ENCODE peak calls at places on chromosome 1, in nine cellular contexts. H is HL-60; I is H9; O is activated naive CD4-positive, alpha-beta T cell; M is tibial artery; A is heart left ventricle; E is epithelial cell of prostate; S is kidney; T is left lung. L is an unnamed sample.

GRCh38 chr1:34037109-34037508 is 127.9 kb downstream of the CSMD2 start:
- DNase-seq in H (no peak), I (peak), O (no peak), M (no peak), A (no peak), E (no peak), S (no peak), T (no peak), L (no peak)

GRCh38 chr1:40722622-40723021 is 31.1 kb downstream of the NFYC start:
- DNase-seq in H (no peak), I (no peak), O (no peak), M (no peak), A (no peak), E (no peak), S (no peak), T (no peak), L (no peak)

GRCh38 chr1:205396972-205397616 is 24.8 kb downstream of the LEMD1 start:
- DNase-seq in H (peak), I (peak), O (no peak), M (no peak), A (peak), E (no peak), S (no peak), T (no peak), L (peak)

GRCh38 chr1:246365708-246366107 is 141.4 kb downstream of the SMYD3 start:
- DNase-seq in H (no peak), I (no peak), O (no peak), M (no peak), A (no peak), E (no peak), S (no peak), T (no peak), L (no peak)

GRCh38 chr1:183416850-183417690 is 1.1 kb downstream of the NMNAT2 start:
- DNase-seq in H (no peak), I (peak), O (peak), M (peak), A (peak), E (no peak), S (peak), T (peak), L (no peak)

GRCh38 chr1:184840596-184840995 is 85.9 kb upstream of the EDEM3 start:
- DNase-seq in H (no peak), I (no peak), O (no peak), M (no peak), A (no peak), E (no peak), S (no peak), T (no peak), L (no peak)

GRCh38 chr1:64019818-64020217 is 183.6 kb upstream of the UBE2U start:
- DNase-seq in H (no peak), I (no peak), O (no peak), M (peak), A (no peak), E (no peak), S (no peak), T (no peak), L (peak)

GRCh38 chr1:59560807-59561450 is 253.8 kb upstream of the HOOK1 start:
- DNase-seq in H (no peak), I (no peak), O (no peak), M (no peak), A (no peak), E (no peak), S (no peak), T (no peak), L (no peak)

GRCh38 chr1:200886590-200886989 is 8.1 kb upstream of the INAVA start:
- DNase-seq in H (no peak), I (no peak), O (no peak), M (no peak), A (no peak), E (no peak), S (no peak), T (no peak), L (peak)

GRCh38 chr1:59926381-59927243 is at the start of gene CYP2J2:
- DNase-seq in H (no peak), I (peak), O (peak), M (peak), A (peak), E (no peak), S (peak), T (peak), L (no peak)

GRCh38 chr1:29559055-29559454 is 322.7 kb downstream of the PTPRU start:
- DNase-seq in H (no peak), I (no peak), O (no peak), M (no peak), A (no peak), E (no peak), S (no peak), T (no peak), L (no peak)

GRCh38 chr1:40078512-40079333 is 18.3 kb downstream of the PPT1 start:
- DNase-seq in H (peak), I (peak), O (peak), M (no peak), A (peak), E (no peak), S (no peak), T (no peak), L (peak)

GRCh38 chr1:238658766-238659165 is 727.6 kb upstream of the CHRM3 start:
- DNase-seq in H (no peak), I (no peak), O (no peak), M (no peak), A (no peak), E (no peak), S (no peak), T (no peak), L (no peak)

GRCh38 chr1:211591980-211592493 is 13.1 kb upstream of the SLC30A1 start:
- DNase-seq in H (no peak), I (no peak), O (no peak), M (no peak), A (no peak), E (no peak), S (no peak), T (no peak), L (no peak)

GRCh38 chr1:94925561-94926364 is 1.1 kb downstream of the CNN3 start:
- DNase-seq in H (no peak), I (peak), O (peak), M (peak), A (peak), E (no peak), S (peak), T (peak), L (no peak)

GRCh38 chr1:168437821-168438220 is 106.0 kb downstream of the XCL2 start:
- DNase-seq in H (no peak), I (no peak), O (no peak), M (no peak), A (no peak), E (no peak), S (no peak), T (no peak), L (no peak)